ENCODE peak calls at places on chromosomes 6 and 20, in four cellular contexts. K is K562, D is GM12878, V is HepG2. R is an unnamed sample.

GRCh38 chr20:49292010-49292409 is 14.2 kb upstream of the ZNFX1 start:
- DNase-seq in K (no peak), D (no peak), V (no peak), R (no peak)

GRCh38 chr6:158764188-158764849 is 54.8 kb downstream of the EZR start:
- DNase-seq in K (no peak), D (no peak), V (no peak), R (no peak)

GRCh38 chr6:4125933-4126864 is 9.2 kb downstream of the ECI2 start:
- DNase-seq in K (no peak), D (no peak), V (peak), R (no peak)

GRCh38 chr6:100721256-100721655 is 159.9 kb downstream of the ASCC3 start:
- DNase-seq in K (no peak), D (no peak), V (no peak), R (no peak)

GRCh38 chr6:27025351-27025750 is 222.2 kb upstream of the PRSS16 start:
- DNase-seq in K (no peak), D (no peak), V (no peak), R (no peak)

GRCh38 chr6:44262467-44263356 is 2.6 kb downstream of the NFKBIE start:
- DNase-seq in K (no peak), D (no peak), V (no peak), R (no peak)

GRCh38 chr6:140537834-140538680 is 1163.6 kb upstream of the CITED2 start:
- DNase-seq in K (no peak), D (no peak), V (peak), R (no peak)

GRCh38 chr6:39417440-39417839 is 94.9 kb upstream of the KCNK16 start:
- DNase-seq in K (no peak), D (no peak), V (no peak), R (no peak)

GRCh38 chr20:16123623-16124022 is 449.6 kb downstream of the KIF16B start:
- DNase-seq in K (no peak), D (no peak), V (no peak), R (no peak)

GRCh38 chr6:2739335-2739734 is 11.4 kb downstream of the MYLK4 start:
- DNase-seq in K (peak), D (no peak), V (peak), R (no peak)

GRCh38 chr20:19644085-19644484 is 114.0 kb upstream of the RIN2 start:
- DNase-seq in K (no peak), D (no peak), V (no peak), R (no peak)

GRCh38 chr6:138107078-138107751 is at the start of gene PERP:
- DNase-seq in K (peak), D (no peak), V (peak), R (peak)

GRCh38 chr6:77825204-77825603 is 172.4 kb downstream of the MEI4 start:
- DNase-seq in K (no peak), D (no peak), V (no peak), R (no peak)

GRCh38 chr6:36083446-36083845 is 46.9 kb upstream of the MAPK13 start:
- DNase-seq in K (no peak), D (no peak), V (no peak), R (no peak)

GRCh38 chr20:61478094-61478493 is 226.0 kb downstream of the CDH4 start:
- DNase-seq in K (no peak), D (no peak), V (no peak), R (no peak)

GRCh38 chr6:56693246-56693607 is 50.5 kb upstream of the DST start:
- DNase-seq in K (no peak), D (no peak), V (peak), R (no peak)

GRCh38 chr6:116139917-116140316 is 14.0 kb upstream of the COL10A1 start:
- DNase-seq in K (no peak), D (no peak), V (peak), R (no peak)

GRCh38 chr6:32945953-32946352 is 5.1 kb upstream of the HLA-DMB start:
- DNase-seq in K (no peak), D (no peak), V (no peak), R (no peak)

GRCh38 chr20:64104667-64105451 is 2.5 kb downstream of the NPBWR2 start:
- DNase-seq in K (no peak), D (no peak), V (no peak), R (no peak)

GRCh38 chr20:24590193-24590982 is 121.0 kb downstream of the SYNDIG1 start:
- DNase-seq in K (no peak), D (no peak), V (no peak), R (no peak)

GRCh38 chr6:87738673-87739225 is 36.7 kb upstream of the AKIRIN2 start:
- DNase-seq in K (no peak), D (no peak), V (no peak), R (no peak)

GRCh38 chr20:52889225-52889624 is 82.9 kb upstream of the TSHZ2 start:
- DNase-seq in K (no peak), D (no peak), V (no peak), R (no peak)

GRCh38 chr20:41178904-41179432 is 41.6 kb downstream of the PLCG1 start:
- DNase-seq in K (no peak), D (no peak), V (no peak), R (peak)
- TF ChIP-seq NR2C2 in K (no peak), D (no peak), V (no peak), R (no peak)

GRCh38 chr6:17867880-17868279 is 119.6 kb downstream of the KIF13A start:
- DNase-seq in K (no peak), D (no peak), V (peak), R (no peak)
- TF ChIP-seq ATF2 in K (no peak), D (no peak), V (no peak), R (no peak)

GRCh38 chr20:50652702-50653294 is 38.5 kb downstream of the RIPOR3 start:
- DNase-seq in K (no peak), D (peak), V (no peak), R (no peak)

GRCh38 chr20:50651676-50652075 is 39.7 kb downstream of the RIPOR3 start:
- DNase-seq in K (no peak), D (no peak), V (no peak), R (no peak)

GRCh38 chr20:50658804-50659380 is 32.5 kb downstream of the RIPOR3 start:
- DNase-seq in K (no peak), D (no peak), V (no peak), R (no peak)

GRCh38 chr20:50655325-50655880 is 35.9 kb downstream of the RIPOR3 start:
- DNase-seq in K (no peak), D (no peak), V (no peak), R (no peak)

GRCh38 chr20:50654899-50655298 is 36.4 kb downstream of the RIPOR3 start:
- DNase-seq in K (no peak), D (no peak), V (no peak), R (no peak)
- TF ChIP-seq ATF3 in K (no peak), D (no peak), V (no peak), R (no peak)

GRCh38 chr6:135186255-135186654 is 5.1 kb downstream of the MYB start:
- DNase-seq in K (no peak), D (no peak), V (no peak), R (no peak)

GRCh38 chr6:135189344-135189743 is 8.2 kb downstream of the MYB start:
- DNase-seq in K (no peak), D (no peak), V (no peak), R (no peak)

GRCh38 chr6:135185483-135185882 is 4.4 kb downstream of the MYB start:
- DNase-seq in K (no peak), D (no peak), V (no peak), R (no peak)

GRCh38 chr6:135188718-135189117 is 7.6 kb downstream of the MYB start:
- DNase-seq in K (no peak), D (no peak), V (no peak), R (no peak)

GRCh38 chr6:135187372-135187771 is 6.3 kb downstream of the MYB start:
- DNase-seq in K (no peak), D (no peak), V (no peak), R (no peak)
- TF ChIP-seq NR2C2 in K (no peak), D (no peak), V (no peak), R (no peak)